ENCODE peak calls at places on chromosomes 3 and 15, in six cellular contexts. T, V, L, S, U and C are unnamed samples.

GRCh38 chr15:37102315-37103021 is 2.1 kb upstream of the MEIS2 start:
- DNase-seq in T (peak), V (no peak), L (no peak), S (no peak), U (no peak), C (no peak)

GRCh38 chr3:187360087-187360486 is 8.1 kb upstream of the RTP4 start:
- DNase-seq in T (no peak), V (no peak), L (no peak), S (no peak), U (no peak), C (no peak)

GRCh38 chr3:103295974-103296570 is 861.3 kb downstream of the ZPLD1 start:
- DNase-seq in T (peak), V (no peak), L (peak), S (no peak), U (no peak), C (no peak)

GRCh38 chr15:71761649-71762048 is 48.7 kb upstream of the NR2E3 start:
- DNase-seq in T (no peak), V (no peak), L (peak), S (no peak), U (no peak), C (no peak)

GRCh38 chr3:175941352-175941751 is 1082.2 kb downstream of the NAALADL2 start:
- DNase-seq in T (peak), V (no peak), L (no peak), S (no peak), U (no peak), C (no peak)

GRCh38 chr3:149080011-149080698 is 6.2 kb downstream of the HLTF start:
- DNase-seq in T (peak), V (no peak), L (no peak), S (no peak), U (no peak), C (no peak)

GRCh38 chr3:154616298-154616697 is 186.3 kb upstream of the GPR149 start:
- DNase-seq in T (no peak), V (no peak), L (no peak), S (peak), U (no peak), C (no peak)

GRCh38 chr3:183339461-183340086 is 86.5 kb downstream of the B3GNT5 start:
- DNase-seq in T (no peak), V (no peak), L (no peak), S (no peak), U (no peak), C (no peak)

GRCh38 chr3:64049136-64049535 is 25.8 kb upstream of the PSMD6 start:
- DNase-seq in T (no peak), V (no peak), L (no peak), S (no peak), U (no peak), C (no peak)

GRCh38 chr15:36645106-36645505 is 65.7 kb downstream of the CDIN1 start:
- DNase-seq in T (no peak), V (no peak), L (no peak), S (no peak), U (no peak), C (no peak)

GRCh38 chr15:52208306-52208946 is 17.2 kb upstream of the GNB5 start:
- DNase-seq in T (peak), V (peak), L (peak), S (peak), U (no peak), C (peak)

GRCh38 chr15:34708422-34708821 is 46.4 kb downstream of the GJD2 start:
- DNase-seq in T (peak), V (no peak), L (peak), S (peak), U (no peak), C (no peak)

GRCh38 chr3:55617385-55617784 is 130.3 kb upstream of the WNT5A start:
- DNase-seq in T (no peak), V (no peak), L (no peak), S (no peak), U (no peak), C (no peak)

GRCh38 chr3:175526609-175527280 is 667.6 kb downstream of the NAALADL2 start:
- DNase-seq in T (no peak), V (no peak), L (no peak), S (no peak), U (no peak), C (no peak)

GRCh38 chr15:39919740-39920509 is at the start of gene GPR176:
- DNase-seq in T (no peak), V (peak), L (no peak), S (no peak), U (no peak), C (peak)

GRCh38 chr3:58490860-58491501 is 915 bp upstream of the KCTD6 start:
- DNase-seq in T (no peak), V (no peak), L (no peak), S (no peak), U (no peak), C (no peak)

GRCh38 chr15:40438712-40439111 is 2.0 kb upstream of the BAHD1 start:
- DNase-seq in T (no peak), V (no peak), L (no peak), S (no peak), U (no peak), C (no peak)

GRCh38 chr3:58072046-58072445 is 63.8 kb downstream of the FLNB start:
- DNase-seq in T (no peak), V (no peak), L (no peak), S (no peak), U (no peak), C (no peak)

GRCh38 chr3:162538906-162539305 is 1042.3 kb downstream of the OTOL1 start:
- DNase-seq in T (no peak), V (no peak), L (no peak), S (no peak), U (no peak), C (no peak)

GRCh38 chr3:149506540-149506939 is 32.0 kb downstream of the TM4SF4 start:
- DNase-seq in T (no peak), V (no peak), L (no peak), S (no peak), U (no peak), C (no peak)

GRCh38 chr3:15292765-15293522 is 39.4 kb downstream of the SH3BP5 start:
- DNase-seq in T (no peak), V (no peak), L (no peak), S (no peak), U (no peak), C (no peak)

GRCh38 chr3:31634485-31634884 is 101.8 kb downstream of the STT3B start:
- DNase-seq in T (no peak), V (no peak), L (no peak), S (no peak), U (no peak), C (no peak)

GRCh38 chr3:29949131-29949530 is 657.3 kb upstream of the TGFBR2 start:
- DNase-seq in T (no peak), V (no peak), L (no peak), S (no peak), U (no peak), C (no peak)

GRCh38 chr3:156189927-156190326 is 69.5 kb downstream of the KCNAB1 start:
- DNase-seq in T (no peak), V (no peak), L (no peak), S (no peak), U (no peak), C (no peak)

GRCh38 chr3:123423026-123423425 is 25.9 kb downstream of the ADCY5 start:
- DNase-seq in T (no peak), V (no peak), L (no peak), S (no peak), U (no peak), C (no peak)

GRCh38 chr15:69305933-69306568 is 7.3 kb downstream of the PAQR5 start:
- DNase-seq in T (no peak), V (no peak), L (no peak), S (no peak), U (no peak), C (no peak)

GRCh38 chr15:91769919-91770318 is 83.6 kb upstream of the SLCO3A1 start:
- DNase-seq in T (no peak), V (no peak), L (no peak), S (no peak), U (no peak), C (no peak)

GRCh38 chr3:37093481-37093880 is 80.9 kb downstream of the LRRFIP2 start:
- DNase-seq in T (no peak), V (no peak), L (no peak), S (no peak), U (no peak), C (no peak)

GRCh38 chr3:105367063-105367405 is 325 bp downstream of the ALCAM start:
- DNase-seq in T (no peak), V (no peak), L (no peak), S (no peak), U (no peak), C (peak)
- TF ChIP-seq POLR2A in T (no peak), V (no peak), L (no peak), S (no peak), U (peak), C (peak)

GRCh38 chr3:42491876-42492507 is 10.5 kb upstream of the VIPR1 start:
- DNase-seq in T (no peak), V (no peak), L (no peak), S (no peak), U (no peak), C (no peak)

GRCh38 chr3:42488687-42489086 is 13.8 kb upstream of the VIPR1 start:
- DNase-seq in T (no peak), V (no peak), L (no peak), S (no peak), U (no peak), C (no peak)

GRCh38 chr3:42489116-42489936 is 13.1 kb upstream of the VIPR1 start:
- DNase-seq in T (no peak), V (no peak), L (no peak), S (no peak), U (no peak), C (no peak)

GRCh38 chr3:42489937-42490227 is 12.6 kb upstream of the VIPR1 start:
- DNase-seq in T (no peak), V (no peak), L (no peak), S (no peak), U (no peak), C (no peak)

GRCh38 chr3:42490243-42490642 is 12.2 kb upstream of the VIPR1 start:
- DNase-seq in T (no peak), V (no peak), L (no peak), S (no peak), U (peak), C (no peak)
- TF ChIP-seq POLR2AphosphoS5 in T (no peak), V (no peak), L (no peak), S (no peak), U (no peak), C (no peak)

DNA sequence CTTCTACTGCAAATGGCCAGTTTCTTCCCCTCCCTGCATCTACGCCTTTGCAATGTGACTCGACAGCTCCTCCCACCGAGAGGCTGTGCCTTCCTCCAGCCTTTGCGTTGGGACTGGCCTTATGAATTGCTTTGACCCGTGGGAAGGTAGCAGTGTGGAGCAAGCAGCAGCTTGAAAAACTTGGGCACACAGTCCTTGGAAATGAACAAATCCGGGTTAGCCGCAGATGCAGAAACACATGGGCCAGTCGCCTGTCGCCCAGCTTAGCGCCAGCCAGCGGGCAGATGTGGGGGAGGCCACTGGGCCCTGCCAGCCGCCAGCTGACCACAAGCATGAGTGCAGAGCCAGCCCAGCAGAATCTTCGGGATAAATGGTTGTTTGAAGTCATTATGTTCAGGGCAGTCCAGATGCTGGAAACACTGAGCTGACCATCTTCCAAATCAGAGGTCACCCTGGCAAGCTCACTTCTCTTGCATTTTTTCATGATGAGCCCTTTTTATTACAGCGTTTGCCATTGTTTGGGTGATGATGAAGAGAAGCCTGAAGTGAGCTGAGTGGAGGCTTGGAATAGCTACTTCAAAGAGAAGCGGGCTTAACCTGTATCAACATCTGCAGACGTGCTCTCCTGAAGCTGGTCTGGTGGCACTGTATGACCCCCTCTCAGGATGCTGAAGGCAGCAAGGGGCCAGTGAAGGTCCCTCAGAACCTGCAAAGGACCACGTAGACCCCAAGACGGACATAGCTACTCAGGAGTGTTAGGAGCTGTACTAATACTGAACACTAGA is 9.8 kb downstream of the SELENOS start:
- DNase-seq in T (peak), V (no peak), L (no peak), S (no peak), U (no peak), C (no peak)
- TF ChIP-seq TAF1 in T (no peak), V (no peak), L (no peak), S (no peak), U (no peak), C (no peak)

GRCh38 chr3:46693038-46693896 is at the start of gene ALS2CL:
- DNase-seq in T (peak), V (peak), L (no peak), S (no peak), U (no peak), C (peak)
- TF ChIP-seq POLR2A in T (no peak), V (no peak), L (no peak), S (no peak), U (no peak), C (no peak)

GRCh38 chr3:33132019-33132360 is 18.2 kb downstream of the CRTAP start:
- DNase-seq in T (no peak), V (no peak), L (no peak), S (no peak), U (no peak), C (no peak)
- TF ChIP-seq POLR2AphosphoS5 in T (no peak), V (no peak), L (no peak), S (no peak), U (no peak), C (no peak)

GRCh38 chr3:43213631-43214030 is 72.7 kb upstream of the SNRK start:
- DNase-seq in T (no peak), V (no peak), L (no peak), S (no peak), U (peak), C (no peak)

GRCh38 chr3:43215138-43215537 is 71.2 kb upstream of the SNRK start:
- DNase-seq in T (no peak), V (no peak), L (no peak), S (no peak), U (no peak), C (no peak)

GRCh38 chr3:43212914-43213611 is 73.3 kb upstream of the SNRK start:
- DNase-seq in T (no peak), V (no peak), L (no peak), S (no peak), U (peak), C (no peak)

GRCh38 chr3:43215684-43216336 is 70.5 kb upstream of the SNRK start:
- DNase-seq in T (no peak), V (no peak), L (no peak), S (no peak), U (no peak), C (no peak)

GRCh38 chr3:43214616-43215015 is 71.7 kb upstream of the SNRK start:
- DNase-seq in T (no peak), V (no peak), L (no peak), S (no peak), U (no peak), C (no peak)
- TF ChIP-seq TAF1 in T (no peak), V (no peak), L (no peak), S (no peak), U (no peak), C (no peak)

GRCh38 chr3:113697192-113698090 is 999 bp upstream of the USF3 start:
- DNase-seq in T (peak), V (no peak), L (peak), S (no peak), U (no peak), C (no peak)

GRCh38 chr3:113698213-113698742 is 1.8 kb upstream of the USF3 start:
- DNase-seq in T (no peak), V (no peak), L (no peak), S (no peak), U (no peak), C (no peak)

GRCh38 chr3:113695426-113695817 is 1.0 kb downstream of the USF3 start:
- DNase-seq in T (peak), V (no peak), L (peak), S (no peak), U (no peak), C (no peak)

GRCh38 chr3:113696658-113697191 is 283 bp upstream of the USF3 start:
- DNase-seq in T (peak), V (peak), L (peak), S (peak), U (peak), C (peak)

GRCh38 chr3:113695818-113696645 is at the start of gene USF3:
- DNase-seq in T (peak), V (peak), L (peak), S (peak), U (peak), C (peak)
- TF ChIP-seq POLR2A in T (peak), V (peak), L (peak), S (no peak), U (peak), C (peak)

DNA sequence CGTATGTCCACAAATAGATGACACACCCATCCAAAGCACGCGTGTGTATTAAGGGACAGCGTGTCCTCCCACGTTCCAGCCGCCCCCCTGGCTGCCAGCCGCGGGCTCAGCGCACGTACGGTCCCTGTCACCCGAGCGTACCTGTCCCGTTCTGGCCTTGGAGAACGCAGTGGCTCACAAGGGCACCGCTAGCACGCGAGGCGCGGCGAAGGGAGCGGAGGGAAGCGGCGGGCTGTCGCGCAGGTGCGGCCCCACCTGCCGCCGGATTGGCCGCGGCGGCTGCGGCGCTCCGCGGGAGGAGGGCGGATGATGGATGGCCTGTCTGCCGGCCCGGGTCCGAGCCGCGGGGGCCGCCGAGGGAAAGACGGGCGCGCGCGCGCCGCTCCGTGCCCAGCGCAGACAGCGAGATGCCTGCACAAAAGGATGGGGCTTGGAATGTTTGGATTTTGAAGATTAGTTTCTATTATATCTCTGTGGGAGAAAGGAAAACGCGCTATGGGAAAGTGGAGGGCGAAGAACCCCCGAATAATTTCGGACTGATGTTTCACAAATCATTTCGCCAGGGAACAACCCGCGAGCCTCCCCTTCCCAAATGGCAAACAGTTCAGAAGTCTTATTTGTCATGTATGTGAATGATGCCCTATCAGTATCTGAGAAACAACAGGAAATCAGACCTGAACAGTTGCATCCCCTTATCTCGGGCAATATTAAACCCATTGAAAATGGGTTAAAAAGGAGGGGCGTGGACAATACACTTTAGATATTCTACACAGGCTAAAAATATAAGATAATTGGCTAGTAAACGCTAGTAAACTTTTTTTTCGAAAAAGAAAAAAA is 1003.6 kb upstream of the NR2F2 start:
- DNase-seq in T (no peak), V (no peak), L (no peak), S (no peak), U (no peak), C (no peak)
- TF ChIP-seq POLR2AphosphoS5 in T (no peak), V (no peak), L (no peak), S (no peak), U (no peak), C (no peak)

GRCh38 chr3:190495796-190496195 is 18.1 kb upstream of the IL1RAP start:
- DNase-seq in T (no peak), V (no peak), L (no peak), S (no peak), U (no peak), C (no peak)
- TF ChIP-seq TAF1 in T (no peak), V (no peak), L (no peak), S (no peak), U (no peak), C (no peak)

DNA sequence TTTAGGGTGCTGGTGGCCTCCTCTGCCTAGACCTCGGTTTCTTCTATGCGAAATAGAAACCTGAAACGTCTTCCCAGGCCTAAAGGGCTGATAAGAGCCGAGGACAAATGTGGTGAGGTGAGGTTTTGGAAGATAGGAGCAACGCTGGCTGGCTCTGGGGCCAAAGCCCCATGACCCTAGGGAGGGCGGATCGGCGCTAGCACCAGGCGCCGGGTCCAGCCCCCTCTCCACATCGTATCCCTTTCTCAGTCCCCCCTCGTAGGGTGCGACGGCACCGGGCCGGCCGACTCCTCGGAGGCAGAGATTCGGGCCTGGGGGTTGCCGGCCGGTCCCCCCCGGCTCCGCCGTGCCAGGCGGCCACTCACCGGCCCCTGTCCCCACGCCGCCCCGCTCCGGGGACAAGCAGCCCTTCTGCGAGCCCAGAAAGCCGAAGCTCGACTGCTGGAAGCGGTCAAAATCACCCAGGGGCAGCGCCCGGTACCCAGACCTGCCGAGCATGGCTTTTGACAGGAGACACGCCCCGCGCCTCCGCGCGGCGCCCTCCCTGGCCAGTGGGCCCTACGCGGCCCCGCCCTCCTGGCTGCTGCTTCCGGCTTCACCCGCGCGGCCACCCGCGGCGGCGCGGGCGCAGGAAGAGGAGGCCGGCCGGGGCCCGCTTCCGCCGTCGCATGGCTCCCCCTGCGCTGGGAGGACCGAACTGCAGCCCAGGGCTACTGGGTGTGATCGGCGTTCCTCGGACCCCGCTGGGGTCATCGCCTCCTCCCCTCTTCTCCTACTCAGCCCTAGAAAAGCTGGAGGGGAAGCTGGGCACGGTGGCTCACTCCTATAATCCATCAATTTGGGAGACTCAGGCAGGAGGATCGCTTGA is at the start of gene STOML1:
- DNase-seq in T (peak), V (peak), L (peak), S (peak), U (no peak), C (peak)
- TF ChIP-seq POLR2A in T (peak), V (no peak), L (peak), S (no peak), U (peak), C (peak)